ENCODE peak calls at places on chromosomes 3 and 15, in six cellular contexts. One of them, this sample, is unnamed.

GRCh38 chr3:160860346-160860745 is 104.3 kb downstream of the PPM1L start:
- DNase-seq in ovary: no peak
- DNase-seq in heart left ventricle: no peak
- DNase-seq in suprapubic skin: no peak
- DNase-seq in Peyer's patch: no peak
- DNase-seq in A549: no peak
- DNase-seq in this sample: no peak

GRCh38 chr15:78263907-78264303 is 457 bp upstream of the DNAJA4 start:
- DNase-seq in heart left ventricle: no peak
- DNase-seq in ovary: no peak
- DNase-seq in Peyer's patch: no peak
- DNase-seq in A549: no peak
- DNase-seq in suprapubic skin: no peak
- DNase-seq in this sample: no peak

GRCh38 chr3:138923531-138923994 is 23.4 kb downstream of the FOXL2 start:
- DNase-seq in Peyer's patch: peak; percentile 94
- DNase-seq in ovary: peak; percentile 73
- DNase-seq in heart left ventricle: peak; percentile 74
- DNase-seq in A549: peak; percentile 84
- DNase-seq in suprapubic skin: peak; percentile 88
- DNase-seq in this sample: peak; percentile 87

GRCh38 chr15:33738941-33739664 is 229.2 kb upstream of the CHRM5 start:
- DNase-seq in ovary: no peak
- DNase-seq in suprapubic skin: no peak
- DNase-seq in Peyer's patch: no peak
- DNase-seq in heart left ventricle: no peak
- DNase-seq in A549: no peak
- DNase-seq in this sample: no peak

GRCh38 chr3:101928890-101929289 is 79.6 kb downstream of the NFKBIZ start:
- DNase-seq in Peyer's patch: no peak
- DNase-seq in A549: peak; percentile 51
- DNase-seq in ovary: no peak
- DNase-seq in suprapubic skin: no peak
- DNase-seq in heart left ventricle: no peak
- DNase-seq in this sample: no peak

GRCh38 chr15:51634591-51635198 is 12.1 kb upstream of the DMXL2 start:
- DNase-seq in ovary: no peak
- DNase-seq in heart left ventricle: no peak
- DNase-seq in suprapubic skin: no peak
- DNase-seq in Peyer's patch: no peak
- DNase-seq in A549: no peak
- DNase-seq in this sample: no peak

GRCh38 chr3:58572013-58572633 is 5.1 kb downstream of the FAM107A start:
- DNase-seq in A549: no peak
- DNase-seq in heart left ventricle: no peak
- DNase-seq in Peyer's patch: no peak
- DNase-seq in suprapubic skin: peak; percentile 8
- DNase-seq in ovary: no peak
- DNase-seq in this sample: no peak

GRCh38 chr3:150787741-150788370 is 24.9 kb upstream of the SIAH2 start:
- DNase-seq in suprapubic skin: peak; percentile 86
- DNase-seq in A549: peak; percentile 84
- DNase-seq in heart left ventricle: peak; percentile 80
- DNase-seq in Peyer's patch: peak; percentile 93
- DNase-seq in ovary: peak; percentile 73
- DNase-seq in this sample: peak; percentile 80

GRCh38 chr3:71127463-71128243 is 455.9 kb downstream of the FOXP1 start:
- DNase-seq in suprapubic skin: no peak
- DNase-seq in Peyer's patch: no peak
- DNase-seq in ovary: no peak
- DNase-seq in heart left ventricle: no peak
- DNase-seq in A549: no peak
- DNase-seq in this sample: no peak

GRCh38 chr3:71168043-71168720 is 415.3 kb downstream of the FOXP1 start:
- DNase-seq in heart left ventricle: no peak
- DNase-seq in A549: no peak
- DNase-seq in suprapubic skin: no peak
- DNase-seq in Peyer's patch: no peak
- DNase-seq in ovary: no peak
- DNase-seq in this sample: no peak

GRCh38 chr3:190003730-190004129 is 117.0 kb downstream of the P3H2 start:
- DNase-seq in Peyer's patch: no peak
- DNase-seq in A549: peak; percentile 86
- DNase-seq in ovary: no peak
- DNase-seq in heart left ventricle: no peak
- DNase-seq in suprapubic skin: no peak
- DNase-seq in this sample: no peak

GRCh38 chr3:138673641-138674040 is 65.1 kb downstream of the FAIM start:
- DNase-seq in A549: peak; percentile 10
- DNase-seq in heart left ventricle: no peak
- DNase-seq in suprapubic skin: no peak
- DNase-seq in Peyer's patch: no peak
- DNase-seq in ovary: no peak
- DNase-seq in this sample: no peak

GRCh38 chr15:85354432-85354831 is 26.0 kb upstream of the AKAP13 start:
- DNase-seq in ovary: no peak
- DNase-seq in Peyer's patch: no peak
- DNase-seq in A549: no peak
- DNase-seq in heart left ventricle: no peak
- DNase-seq in suprapubic skin: no peak
- DNase-seq in this sample: no peak

DNA sequence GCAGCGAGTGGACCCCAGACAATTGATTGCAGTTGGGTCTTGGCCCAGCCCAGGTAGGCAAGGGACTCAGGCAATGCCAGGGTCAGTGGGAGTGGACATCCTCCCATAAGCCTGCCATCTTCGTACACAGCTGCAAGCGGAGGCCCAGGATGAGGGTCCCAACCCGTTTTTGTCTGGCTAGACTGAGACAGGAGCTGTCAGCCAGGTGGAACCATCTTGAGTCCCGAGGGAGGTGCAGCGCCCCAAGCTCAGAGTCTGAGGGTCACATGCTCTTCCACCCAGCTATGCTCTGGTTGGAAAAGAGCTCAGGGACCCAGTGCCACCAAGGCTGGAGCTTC is 22.6 kb upstream of the IP6K2 start:
- DNase-seq in suprapubic skin: no peak
- DNase-seq in heart left ventricle: no peak
- DNase-seq in ovary: no peak
- DNase-seq in Peyer's patch: no peak
- DNase-seq in A549: no peak
- DNase-seq in this sample: no peak
- H3K4me3 ChIP-seq in suprapubic skin: no peak overlapping the region
- H3K4me3 ChIP-seq in heart left ventricle: peak overlapping the region; percentile 16
- H3K4me3 ChIP-seq in ovary: no peak overlapping the region
- H3K4me3 ChIP-seq in Peyer's patch: no peak overlapping the region
- H3K4me3 ChIP-seq in A549: no peak overlapping the region
- H3K4me3 ChIP-seq in this sample: no peak overlapping the region

DNA sequence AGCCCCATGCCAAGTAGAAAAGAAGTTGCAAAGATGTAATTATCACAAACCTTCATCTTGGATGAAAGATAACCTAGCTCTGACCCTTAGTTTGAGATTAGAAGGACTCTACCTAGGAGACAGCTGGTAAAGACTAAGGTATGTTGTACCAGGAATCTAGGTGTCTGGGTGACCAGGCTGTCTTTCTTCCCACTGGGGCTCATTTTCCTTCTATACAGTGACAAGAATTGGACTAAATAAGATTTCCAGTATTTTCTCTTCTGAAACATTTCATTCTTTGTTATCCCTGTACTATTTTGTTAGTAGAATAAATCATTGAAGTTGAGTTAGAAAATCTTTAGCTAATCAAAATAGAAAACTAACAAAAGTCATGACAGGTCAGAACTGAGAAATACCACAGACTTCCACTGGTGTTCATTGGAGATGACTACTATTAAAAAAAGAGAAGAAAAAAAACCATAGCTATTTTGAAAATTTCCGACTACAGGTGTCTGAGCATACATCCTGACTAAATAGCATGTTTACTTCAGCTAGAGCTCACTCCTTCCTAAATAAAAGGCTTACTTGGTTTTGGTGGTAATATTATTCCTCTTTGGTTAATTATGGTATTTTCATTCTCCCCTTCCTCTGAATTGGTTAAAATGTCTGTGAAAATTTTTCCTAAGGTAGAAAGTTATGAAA is 10.1 kb downstream of the TGFBR2 start:
- DNase-seq in heart left ventricle: no peak
- DNase-seq in suprapubic skin: no peak
- DNase-seq in A549: no peak
- DNase-seq in Peyer's patch: no peak
- DNase-seq in ovary: no peak
- DNase-seq in this sample: no peak
- H3K4me1 ChIP-seq in heart left ventricle: peaks cover 8% of the 10 kb centered on the region
- H3K4me1 ChIP-seq in suprapubic skin: peaks cover 62% of the 10 kb centered on the region
- H3K4me1 ChIP-seq in A549: peaks cover 91% of the 10 kb centered on the region
- H3K4me1 ChIP-seq in Peyer's patch: peaks cover 59% of the 10 kb centered on the region
- H3K4me1 ChIP-seq in ovary: peaks cover 4% of the 10 kb centered on the region
- H3K4me1 ChIP-seq in this sample: peaks cover 84% of the 10 kb centered on the region

DNA sequence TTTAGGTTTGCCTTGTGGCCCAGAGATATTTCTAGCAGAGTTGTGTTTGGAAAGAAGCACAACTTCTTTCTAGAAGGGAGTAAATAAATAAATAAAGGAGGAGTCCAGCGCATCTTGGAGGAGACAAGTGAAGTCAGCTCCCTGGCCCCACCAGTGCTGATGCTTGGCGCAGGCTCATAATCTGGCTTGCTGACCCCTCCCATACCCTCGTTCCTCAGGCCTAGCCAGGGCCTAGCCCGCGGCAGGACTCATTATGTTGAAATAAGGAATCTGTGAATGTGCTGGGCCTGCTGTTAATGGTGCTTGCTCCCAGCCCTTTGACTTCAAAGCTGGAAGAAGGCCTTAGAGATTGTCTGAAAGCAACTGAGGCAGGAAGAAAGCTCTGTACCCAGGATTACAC is 3.1 kb downstream of the ZNF710 start:
- DNase-seq in Peyer's patch: no peak
- DNase-seq in ovary: peak; percentile 23
- DNase-seq in heart left ventricle: no peak
- DNase-seq in A549: no peak
- DNase-seq in suprapubic skin: peak; percentile 71
- DNase-seq in this sample: no peak
- H3K27ac ChIP-seq in Peyer's patch: peak overlapping the region; percentile 95
- H3K27ac ChIP-seq in ovary: no peak overlapping the region
- H3K27ac ChIP-seq in heart left ventricle: no peak overlapping the region
- H3K27ac ChIP-seq in A549: peak overlapping the region; percentile 46
- H3K27ac ChIP-seq in suprapubic skin: peak overlapping the region; percentile 82
- H3K27ac ChIP-seq in this sample: no peak overlapping the region

DNA sequence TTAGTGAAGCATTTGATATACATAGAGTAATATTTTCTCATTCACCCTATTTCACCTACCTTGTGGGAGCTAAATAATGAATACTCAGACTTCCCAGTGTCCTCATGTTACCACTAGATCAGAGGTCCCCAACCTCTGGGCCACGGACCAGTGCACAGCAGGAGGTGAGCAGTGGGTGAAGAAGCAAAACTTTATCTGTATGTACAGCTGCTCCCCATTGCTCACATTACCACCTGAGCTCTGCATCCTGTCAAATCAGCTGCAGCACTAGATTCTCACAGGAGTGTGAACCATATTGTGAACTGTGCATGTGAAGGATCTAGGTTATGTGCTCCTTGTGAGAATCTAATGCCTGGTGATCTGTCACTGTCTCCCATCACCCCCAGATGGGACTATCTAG is 79.4 kb downstream of the RETNLB start:
- DNase-seq in Peyer's patch: no peak
- DNase-seq in A549: no peak
- DNase-seq in ovary: no peak
- DNase-seq in heart left ventricle: no peak
- DNase-seq in suprapubic skin: no peak
- DNase-seq in this sample: no peak
- H3K4me3 ChIP-seq in Peyer's patch: no peak overlapping the region
- H3K4me3 ChIP-seq in A549: no peak overlapping the region
- H3K4me3 ChIP-seq in ovary: no peak overlapping the region
- H3K4me3 ChIP-seq in heart left ventricle: no peak overlapping the region
- H3K4me3 ChIP-seq in suprapubic skin: no peak overlapping the region
- H3K4me3 ChIP-seq in this sample: no peak overlapping the region

This sample was measured in CD8-positive, alpha-beta T cell.